ENCODE peak calls at places on chromosome 2, in eight cellular contexts. V is GM23338, N is IMR-90, T is ascending aorta, H is prostate gland, A is brain microvascular endothelial cell, E is endothelial cell of umbilical vein, B is neural progenitor cell. L is an unnamed sample.

GRCh38 chr2:97868986-97869721 is 126.6 kb downstream of the TMEM131 start:
- DNase-seq in N (peak; percentile 94), T (peak; percentile 75), V (peak; percentile 33), E (peak; percentile 95), H (no peak), A (peak; percentile 90), B (no peak), L (peak; percentile 19)

GRCh38 chr2:37377187-37377532 is 32.7 kb downstream of the QPCT start:
- DNase-seq in T (no peak), V (no peak), H (peak; percentile 51), A (no peak), B (no peak), E (no peak), N (peak; percentile 66), L (no peak)

GRCh38 chr2:216871333-216871934 is 11.6 kb upstream of the TNP1 start:
- DNase-seq in H (no peak), T (no peak), E (no peak), N (peak; percentile 29), V (no peak), A (no peak), B (no peak), L (no peak)

GRCh38 chr2:11799826-11800225 is 53.4 kb downstream of the LPIN1 start:
- DNase-seq in E (no peak), T (peak; percentile 33), B (no peak), A (no peak), V (no peak), N (no peak), H (no peak), L (no peak)

GRCh38 chr2:241116606-241117560 is 14.8 kb upstream of the MTERF4 start:
- DNase-seq in E (no peak), T (no peak), A (no peak), V (no peak), N (no peak), B (no peak), H (no peak), L (no peak)

GRCh38 chr2:17877811-17878221 is 651 bp upstream of the KCNS3 start:
- DNase-seq in E (peak; percentile 11), A (no peak), B (peak; percentile 60), N (no peak), T (peak; percentile 66), H (peak; percentile 10), V (peak; percentile 59), L (no peak)

GRCh38 chr2:40037303-40037702 is 258.2 kb upstream of the THUMPD2 start:
- DNase-seq in N (no peak), B (no peak), H (no peak), A (no peak), T (no peak), V (no peak), E (no peak), L (no peak)

GRCh38 chr2:178143481-178143880 is 31.2 kb downstream of the RBM45 start:
- DNase-seq in A (no peak), N (no peak), T (no peak), E (no peak), B (peak; percentile 45), H (no peak), V (no peak), L (no peak)

GRCh38 chr2:129301431-129301913 is 678.0 kb upstream of the RAB6C start:
- DNase-seq in T (peak; percentile 77), V (no peak), H (no peak), N (no peak), A (no peak), E (no peak), B (no peak), L (no peak)

GRCh38 chr2:128235581-128235980 is 83.1 kb downstream of the HS6ST1 start:
- DNase-seq in V (no peak), H (no peak), T (no peak), N (no peak), B (no peak), E (no peak), A (no peak), L (no peak)

GRCh38 chr2:206477296-206477695 is 34.0 kb downstream of the ADAM23 start:
- DNase-seq in A (peak; percentile 34), B (no peak), T (no peak), E (no peak), N (peak; percentile 58), V (no peak), H (peak; percentile 8), L (no peak)

GRCh38 chr2:66334237-66335054 is 100.5 kb upstream of the MEIS1 start:
- DNase-seq in A (no peak), V (peak; percentile 45), B (peak; percentile 19), E (no peak), T (no peak), N (no peak), H (no peak), L (no peak)

GRCh38 chr2:58146707-58147106 is 94.4 kb downstream of the FANCL start:
- DNase-seq in N (peak; percentile 46), H (no peak), V (no peak), T (no peak), E (peak; percentile 41), A (peak; percentile 45), B (no peak), L (no peak)

GRCh38 chr2:25063876-25064660 is 22.2 kb downstream of the EFR3B start:
- DNase-seq in N (no peak), H (no peak), E (no peak), A (no peak), T (no peak), B (no peak), V (no peak), L (no peak)

GRCh38 chr2:162629499-162629898 is 209.1 kb downstream of the KCNH7 start:
- DNase-seq in B (no peak), N (no peak), T (no peak), H (no peak), E (no peak), A (no peak), V (no peak), L (no peak)

GRCh38 chr2:232668805-232669444 is 28.2 kb upstream of the GIGYF2 start:
- DNase-seq in N (no peak), V (peak; percentile 65), E (peak; percentile 28), A (peak; percentile 25), H (peak; percentile 39), T (no peak), B (peak; percentile 51), L (no peak)

GRCh38 chr2:9842487-9843228 is 616 bp upstream of the TAF1B start:
- DNase-seq in T (no peak), H (no peak), B (no peak), N (no peak), V (no peak), E (no peak), A (no peak), L (no peak)

GRCh38 chr2:9846554-9846953 is 3.3 kb downstream of the TAF1B start:
- DNase-seq in T (no peak), E (peak; percentile 26), B (no peak), V (no peak), A (peak; percentile 29), N (peak; percentile 71), H (no peak), L (no peak)

GRCh38 chr2:9844036-9844483 is 786 bp downstream of the TAF1B start:
- DNase-seq in A (no peak), T (no peak), B (peak; percentile 25), H (no peak), N (peak; percentile 31), V (peak; percentile 29), E (no peak), L (no peak)

GRCh38 chr2:9843229-9844035 is at the start of gene TAF1B:
- DNase-seq in H (peak; percentile 88), N (peak; percentile 88), V (peak; percentile 98), B (peak; percentile 97), E (peak; percentile 96), T (peak; percentile 87), A (peak; percentile 87), L (peak; percentile 55)

DNA sequence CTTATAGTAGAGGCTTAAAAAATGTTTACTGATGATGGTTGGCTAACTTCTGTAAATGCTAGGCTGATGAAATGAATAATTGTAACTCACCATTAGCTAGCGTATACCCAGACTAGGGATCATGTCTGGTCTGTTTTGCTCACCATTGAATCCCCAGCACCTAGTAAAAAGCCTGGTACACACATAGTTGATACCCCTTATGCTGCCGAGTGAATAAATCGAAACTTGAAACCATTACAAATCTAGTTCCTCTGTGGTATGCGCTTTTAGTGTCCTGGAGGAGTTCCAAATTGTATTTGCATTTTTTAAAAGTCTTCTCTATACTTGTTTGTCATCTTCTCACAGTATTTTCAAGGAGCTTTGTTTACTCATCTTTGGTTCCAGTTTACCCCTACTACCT is 1.3 kb downstream of the TAF1B start:
- DNase-seq in A (no peak), T (no peak), E (no peak), V (no peak), N (peak; percentile 38), H (no peak), B (no peak), L (no peak)
- H3K27ac ChIP-seq in A (no peak overlapping the region), T (no peak overlapping the region), E (no peak overlapping the region), V (no peak overlapping the region), N (no peak overlapping the region), H (peak overlapping the region; percentile 94), B (no peak overlapping the region), L (no peak overlapping the region)

DNA sequence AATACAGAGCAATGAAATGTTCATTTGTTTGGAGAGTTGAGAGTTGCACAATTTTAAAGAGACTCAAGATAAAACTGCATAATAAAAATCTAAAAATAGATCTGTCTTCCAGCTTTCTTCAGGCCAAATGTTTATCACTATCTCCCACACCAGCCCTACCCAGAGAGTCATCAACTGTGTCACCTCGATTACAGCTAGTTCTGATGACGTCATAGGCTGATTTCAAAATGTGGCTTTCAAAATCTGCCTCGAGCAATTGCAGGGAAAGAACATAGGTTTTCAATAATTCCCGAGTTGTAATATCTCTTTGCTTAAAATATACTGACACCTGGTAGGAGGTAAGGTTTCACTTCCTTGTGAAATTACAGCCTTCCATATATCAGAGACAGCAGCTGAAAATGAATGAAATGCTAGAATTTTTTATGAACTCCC is 677.6 kb upstream of the ID2 start:
- DNase-seq in E (no peak), A (peak; percentile 77), N (peak; percentile 93), B (no peak), T (peak; percentile 77), V (no peak), H (no peak), L (peak; percentile 38)
- H3K4me3 ChIP-seq in E (no peak overlapping the region), A (no peak overlapping the region), N (no peak overlapping the region), B (no peak overlapping the region), T (peak overlapping the region; percentile 32), V (no peak overlapping the region), H (no peak overlapping the region), L (peak overlapping the region; percentile 55)

GRCh38 chr2:239778861-239779591 is 246.1 kb downstream of the NDUFA10 start:
- DNase-seq in V (no peak), H (no peak), A (no peak), T (peak; percentile 46), E (no peak), N (no peak), B (no peak), L (no peak)
- TF ChIP-seq CTCF in V (no peak), H (no peak), A (no peak), T (no peak), E (no peak), N (no peak), B (no peak), L (no peak)

GRCh38 chr2:104774631-104775030 is 79.3 kb upstream of the POU3F3 start:
- DNase-seq in T (no peak), H (no peak), V (no peak), N (no peak), E (no peak), A (peak; percentile 75), B (no peak), L (no peak)

GRCh38 chr2:104766683-104767082 is 87.2 kb upstream of the POU3F3 start:
- DNase-seq in E (no peak), B (no peak), V (peak; percentile 55), T (no peak), N (no peak), A (peak; percentile 74), H (no peak), L (no peak)

GRCh38 chr2:104768694-104769093 is 85.2 kb upstream of the POU3F3 start:
- DNase-seq in B (no peak), T (no peak), A (peak; percentile 82), V (no peak), N (no peak), E (no peak), H (no peak), L (no peak)

GRCh38 chr2:104769096-104769495 is 84.8 kb upstream of the POU3F3 start:
- DNase-seq in H (no peak), T (no peak), V (no peak), A (peak; percentile 81), B (no peak), N (no peak), E (no peak), L (no peak)
- H3K27ac ChIP-seq in H (no peak overlapping the region), T (no peak overlapping the region), V (no peak overlapping the region), A (peak overlapping the region; percentile 98), B (no peak overlapping the region), N (no peak overlapping the region), E (no peak overlapping the region), L (no peak overlapping the region)

L was measured in thoracic aorta.